ENCODE peak calls at places on chromosomes 11 and 22, in nine cellular contexts. B is BE2C, L is PC-3, V is mesendoderm, C is AG09309, P is right atrium auricular region, R is H7, S is lung, E is HL-60. I is an unnamed sample.

GRCh38 chr11:126716456-126717083 is 284.0 kb downstream of the KIRREL3 start:
- DNase-seq in C (no peak), L (peak), V (peak), R (peak), P (no peak), B (peak), E (no peak), S (peak), I (peak)

GRCh38 chr22:24947881-24948280 is 1.4 kb upstream of the LHFPL7 start:
- DNase-seq in L (no peak), B (no peak), R (no peak), V (peak), C (no peak), S (no peak), P (no peak), E (no peak), I (no peak)

GRCh38 chr11:117226388-117227385 is 5.2 kb downstream of the PCSK7 start:
- DNase-seq in B (peak), V (peak), E (peak), C (peak), S (no peak), P (peak), L (peak), R (peak), I (peak)

GRCh38 chr22:29635734-29636357 is 32.4 kb downstream of the NF2 start:
- DNase-seq in S (no peak), E (peak), V (peak), P (no peak), B (peak), L (peak), R (peak), C (peak), I (peak)

GRCh38 chr11:72041364-72042058 is 38.8 kb downstream of the NUMA1 start:
- DNase-seq in C (peak), R (peak), V (peak), B (peak), L (peak), S (peak), P (peak), E (peak), I (peak)

GRCh38 chr11:11451501-11452005 is 98.5 kb upstream of the CSNK2A3 start:
- DNase-seq in L (peak), B (no peak), C (no peak), E (no peak), P (no peak), V (peak), S (no peak), R (no peak), I (no peak)

GRCh38 chr11:65488273-65489058 is 10.4 kb upstream of the MALAT1 start:
- DNase-seq in L (no peak), B (no peak), P (no peak), E (no peak), S (no peak), C (no peak), V (peak), R (no peak), I (peak)

GRCh38 chr11:976431-977160 is 50.9 kb downstream of the AP2A2 start:
- DNase-seq in S (no peak), V (no peak), B (no peak), R (no peak), E (no peak), L (no peak), C (no peak), P (no peak), I (peak)

GRCh38 chr11:28529046-28529445 is 420.9 kb downstream of the METTL15 start:
- DNase-seq in P (no peak), E (no peak), V (peak), S (no peak), C (peak), L (no peak), B (no peak), R (no peak), I (no peak)

GRCh38 chr22:43094085-43094484 is 4.9 kb upstream of the TTLL1 start:
- DNase-seq in P (peak), R (no peak), S (no peak), V (peak), B (peak), C (no peak), E (peak), L (peak), I (peak)

GRCh38 chr11:68670208-68670992 is 13.9 kb upstream of the GAL start:
- DNase-seq in R (peak), L (no peak), C (no peak), E (no peak), V (no peak), B (no peak), P (no peak), S (no peak), I (no peak)

GRCh38 chr22:43295660-43296059 is 47.5 kb downstream of the SCUBE1 start:
- DNase-seq in V (no peak), C (no peak), E (no peak), P (no peak), B (no peak), L (no peak), R (no peak), S (no peak), I (no peak)

GRCh38 chr11:84687433-84687832 is 939.7 kb downstream of the DLG2 start:
- DNase-seq in S (no peak), V (no peak), E (no peak), L (peak), P (no peak), R (no peak), C (no peak), B (no peak), I (no peak)

GRCh38 chr22:20105456-20106204 is 10.3 kb upstream of the RANBP1 start:
- DNase-seq in E (no peak), R (no peak), L (no peak), P (no peak), S (no peak), B (no peak), V (no peak), C (no peak), I (no peak)

GRCh38 chr22:20106849-20107237 is 9.1 kb upstream of the RANBP1 start:
- DNase-seq in V (no peak), P (no peak), S (no peak), B (no peak), C (no peak), E (no peak), L (no peak), R (no peak), I (no peak)

GRCh38 chr22:20107951-20108756 is 7.8 kb upstream of the RANBP1 start:
- DNase-seq in R (no peak), L (no peak), V (no peak), P (no peak), E (no peak), B (no peak), C (no peak), S (no peak), I (no peak)

GRCh38 chr22:20107471-20107901 is 8.4 kb upstream of the RANBP1 start:
- DNase-seq in E (no peak), V (no peak), L (no peak), R (no peak), P (no peak), B (no peak), C (no peak), S (no peak), I (no peak)

DNA sequence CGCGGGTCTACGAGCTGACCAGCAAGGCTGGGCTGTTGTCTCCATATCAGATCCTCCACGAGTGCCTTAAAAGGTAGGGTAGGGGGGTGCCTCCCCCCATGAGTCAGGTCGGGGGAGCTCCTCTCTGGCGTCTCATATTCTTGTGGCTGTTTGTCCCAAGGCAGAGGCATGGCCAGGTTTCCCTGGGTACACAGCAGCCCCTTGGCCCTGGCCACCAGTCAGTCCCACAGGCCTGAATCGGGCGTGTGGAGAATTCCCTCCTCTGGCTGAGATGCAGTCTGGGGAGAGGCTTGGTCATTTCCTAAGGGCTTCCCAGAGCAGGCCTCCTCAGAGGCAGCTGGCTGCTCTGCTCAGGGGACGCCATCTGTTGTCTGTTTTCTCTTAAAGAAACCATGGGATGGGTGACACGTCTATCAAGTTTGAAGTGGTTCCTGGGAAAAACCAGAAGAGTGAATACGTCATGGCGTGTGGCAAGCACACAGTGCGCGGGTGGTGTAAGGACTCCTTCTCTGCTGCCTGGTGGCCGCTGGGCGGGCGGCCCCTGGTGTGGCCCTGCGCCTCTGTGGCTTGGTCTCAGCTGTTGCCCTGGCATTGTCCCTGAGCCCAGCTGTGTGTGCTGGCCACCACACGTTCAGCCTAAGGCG is 9.6 kb upstream of the RANBP1 start:
- DNase-seq in S (no peak), P (no peak), L (no peak), V (no peak), C (no peak), R (no peak), B (no peak), E (no peak), I (no peak)
- H3K4me3 ChIP-seq in S (no peak), P (no peak), L (no peak), V (no peak), C (no peak), R (no peak), B (no peak), E (no peak), I (no peak)

DNA sequence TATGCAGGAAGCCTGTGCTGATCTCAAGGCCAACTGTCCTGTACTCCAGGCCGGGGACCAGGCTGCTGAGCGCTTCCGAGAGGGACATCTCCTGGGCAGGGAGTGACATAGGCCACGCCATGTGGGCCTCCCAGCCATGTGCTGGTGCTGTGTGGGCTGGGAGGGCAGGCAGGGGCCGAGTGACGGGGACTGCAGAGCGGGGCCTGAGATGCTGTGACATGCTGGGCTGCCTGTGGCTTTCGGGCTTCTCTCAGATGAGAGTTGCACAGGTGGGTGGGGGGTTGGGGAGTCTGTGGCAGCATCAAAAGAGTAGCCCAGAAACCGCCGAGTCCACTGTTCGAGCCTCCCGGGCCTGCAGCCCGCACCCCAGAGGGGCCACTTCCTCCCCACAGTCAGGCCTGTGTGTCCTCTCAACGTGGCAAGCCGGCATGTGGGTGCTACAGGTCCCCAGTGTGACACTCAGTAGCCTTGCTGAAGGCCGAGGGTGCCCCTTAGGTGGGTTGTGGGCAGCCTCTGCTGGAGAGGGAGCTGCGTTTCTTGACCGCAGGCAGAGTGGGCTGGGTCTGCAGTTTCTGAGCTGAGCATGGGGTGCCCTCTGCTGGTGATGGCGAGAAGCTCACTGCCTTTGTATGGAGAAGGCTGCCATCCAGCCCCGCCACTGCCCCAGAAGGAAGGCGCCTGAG is 101.2 kb downstream of the BCR start:
- DNase-seq in B (peak), L (peak), E (peak), S (peak), R (peak), P (peak), V (peak), C (peak), I (peak)
- H3K4me3 ChIP-seq in B (no peak), L (peak), E (no peak), S (no peak), R (no peak), P (no peak), V (no peak), C (no peak), I (no peak)

GRCh38 chr22:47334596-47334995 is 572.1 kb downstream of the TBC1D22A start:
- DNase-seq in L (no peak), C (no peak), S (no peak), P (no peak), E (no peak), B (no peak), V (no peak), R (no peak), I (no peak)

GRCh38 chr22:47335460-47335859 is 573.0 kb downstream of the TBC1D22A start:
- DNase-seq in L (no peak), V (no peak), R (no peak), P (peak), C (no peak), S (no peak), B (no peak), E (no peak), I (no peak)

GRCh38 chr22:47335958-47336357 is 573.5 kb downstream of the TBC1D22A start:
- DNase-seq in R (no peak), B (no peak), E (no peak), L (no peak), V (no peak), C (no peak), S (no peak), P (no peak), I (no peak)

GRCh38 chr22:47333625-47334024 is 571.2 kb downstream of the TBC1D22A start:
- DNase-seq in S (no peak), R (no peak), B (no peak), C (no peak), L (peak), E (no peak), V (no peak), P (no peak), I (peak)

DNA sequence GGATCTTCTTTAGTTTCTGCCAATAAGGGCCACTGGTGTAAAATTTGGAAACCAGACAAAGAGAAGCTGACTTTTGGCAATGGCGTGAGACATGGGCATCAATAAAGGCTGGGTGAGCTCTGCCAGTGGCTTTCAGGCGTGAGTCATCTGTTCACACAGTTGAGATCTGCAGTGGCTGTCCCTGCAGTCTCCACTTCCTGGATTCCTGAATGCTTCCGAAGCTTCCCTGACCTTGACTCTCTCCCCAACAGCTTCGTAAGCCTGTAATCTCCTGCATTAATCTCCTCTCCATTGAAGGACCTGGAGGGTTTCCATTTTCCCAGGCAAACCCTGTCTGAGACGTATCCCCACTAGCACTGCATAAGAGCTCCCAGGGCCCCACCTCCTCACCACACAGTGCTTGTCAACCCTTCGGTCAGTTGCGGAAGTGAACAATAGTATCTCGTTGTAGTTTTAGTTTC is 574.7 kb downstream of the TBC1D22A start:
- DNase-seq in P (peak), V (no peak), L (peak), S (no peak), E (no peak), R (no peak), C (peak), B (no peak), I (peak)
- H3K4me3 ChIP-seq in P (no peak), V (no peak), L (peak), S (no peak), E (no peak), R (no peak), C (no peak), B (no peak), I (peak)

GRCh38 chr22:45497268-45497667 is 5.4 kb upstream of the FBLN1 start:
- DNase-seq in B (no peak), S (no peak), V (no peak), P (no peak), R (no peak), C (no peak), E (no peak), L (no peak), I (peak)

GRCh38 chr22:45499746-45500145 is 2.9 kb upstream of the FBLN1 start:
- DNase-seq in P (peak), L (no peak), E (no peak), B (peak), S (no peak), V (peak), R (no peak), C (no peak), I (no peak)

GRCh38 chr22:45496451-45496941 is 6.2 kb upstream of the FBLN1 start:
- DNase-seq in L (no peak), S (no peak), P (no peak), R (no peak), B (no peak), V (peak), E (no peak), C (no peak), I (no peak)

GRCh38 chr22:45493286-45493771 is 9.4 kb upstream of the FBLN1 start:
- DNase-seq in P (peak), E (no peak), L (no peak), S (no peak), R (no peak), V (peak), C (no peak), B (no peak), I (peak)

DNA sequence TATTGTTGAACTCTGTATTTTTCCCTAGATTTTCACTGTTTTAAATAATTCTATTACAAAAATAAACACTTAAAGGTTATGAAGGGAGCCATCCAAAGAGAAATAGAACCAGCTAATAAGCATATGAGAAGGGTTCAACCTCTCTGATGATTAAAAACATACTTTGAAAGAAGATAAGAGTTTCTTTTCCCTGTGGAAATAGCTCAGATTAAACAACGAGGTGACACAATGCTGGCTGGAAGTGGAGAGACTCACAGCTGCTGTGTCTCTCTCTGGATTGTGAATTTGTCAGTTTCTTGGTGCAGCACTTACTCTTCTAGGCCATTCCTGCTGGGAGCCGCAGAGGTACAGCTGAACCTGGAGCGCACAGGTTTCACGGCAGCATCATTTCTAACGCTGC is 4.9 kb upstream of the FBLN1 start:
- DNase-seq in R (no peak), B (no peak), L (no peak), P (no peak), C (no peak), S (no peak), E (no peak), V (no peak), I (peak)
- H3K4me3 ChIP-seq in R (no peak), B (no peak), L (no peak), P (no peak), C (no peak), S (no peak), E (no peak), V (no peak), I (peak)